ENCODE peak calls at places on chromosome 17, in five cellular contexts. U, K, J, O and F are unnamed samples.

GRCh38 chr17:68624381-68624780 is 23.2 kb upstream of the FAM20A start:
- DNase-seq in O (no peak), K (no peak), U (no peak), J (no peak), F (no peak)

GRCh38 chr17:2239882-2240430 is 63.6 kb downstream of the SMG6 start:
- DNase-seq in O (no peak), U (no peak), K (no peak), J (peak; percentile 85), F (peak; percentile 50)

GRCh38 chr17:16878084-16878483 is 93.8 kb downstream of the TNFRSF13B start:
- DNase-seq in U (no peak), K (no peak), O (no peak), J (no peak), F (no peak)

GRCh38 chr17:7552621-7553051 is 3.8 kb downstream of the TNFSF12 start:
- DNase-seq in K (no peak), O (no peak), J (peak; percentile 95), U (no peak), F (no peak)

GRCh38 chr17:83137523-83137922 is 58.1 kb downstream of the METRNL start:
- DNase-seq in O (no peak), J (no peak), U (no peak), K (no peak), F (no peak)

GRCh38 chr17:67582632-67583230 is 135.0 kb upstream of the NOL11 start:
- DNase-seq in O (no peak), J (no peak), K (no peak), U (no peak), F (no peak)

GRCh38 chr17:9924735-9925191 is 19.7 kb upstream of the RCVRN start:
- DNase-seq in O (peak; percentile 66), K (peak; percentile 90), U (peak; percentile 43), J (peak; percentile 48), F (peak; percentile 78)

GRCh38 chr17:2964831-2965230 is 98.6 kb downstream of the OR1D5 start:
- DNase-seq in O (no peak), U (no peak), K (no peak), J (no peak), F (no peak)

GRCh38 chr17:40175928-40176327 is 1.3 kb upstream of the RAPGEFL1 start:
- DNase-seq in K (peak; percentile 33), J (no peak), O (no peak), U (no peak), F (no peak)

GRCh38 chr17:70091005-70091568 is 16.1 kb downstream of the KCNJ16 start:
- DNase-seq in K (no peak), J (no peak), U (no peak), O (no peak), F (no peak)

GRCh38 chr17:61575983-61576382 is 15.0 kb downstream of the NACA2 start:
- DNase-seq in U (no peak), K (no peak), J (no peak), O (no peak), F (no peak)

GRCh38 chr17:3710951-3711383 is 12.7 kb upstream of the HASPIN start:
- DNase-seq in O (no peak), J (peak; percentile 100), K (peak; percentile 41), U (no peak), F (no peak)

GRCh38 chr17:31469959-31470358 is 78.5 kb downstream of the RAB11FIP4 start:
- DNase-seq in U (no peak), K (peak; percentile 59), O (peak; percentile 38), J (no peak), F (no peak)

GRCh38 chr17:38550661-38551060 is 55.1 kb downstream of the SRCIN1 start:
- DNase-seq in K (no peak), U (peak; percentile 64), J (no peak), O (no peak), F (no peak)

GRCh38 chr17:10177921-10178788 is 20.3 kb downstream of the GAS7 start:
- DNase-seq in J (no peak), K (peak; percentile 88), O (no peak), U (no peak), F (no peak)

GRCh38 chr17:36722903-36723263 is 121.5 kb downstream of the MRM1 start:
- DNase-seq in U (no peak), O (no peak), K (no peak), J (no peak), F (no peak)
- TF ChIP-seq JUNB in U (no peak), O (no peak), K (no peak), J (no peak), F (no peak)

GRCh38 chr17:77810536-77810935 is 148.0 kb upstream of the TNRC6C start:
- DNase-seq in K (no peak), J (no peak), O (no peak), U (no peak), F (no peak)
- TF ChIP-seq JUNB in K (no peak), J (no peak), O (no peak), U (no peak), F (no peak)

GRCh38 chr17:49071106-49071505 is 61.5 kb upstream of the B4GALNT2 start:
- DNase-seq in J (no peak), O (no peak), K (no peak), U (no peak), F (no peak)
- TF ChIP-seq JUNB in J (no peak), O (no peak), K (no peak), U (no peak), F (no peak)

GRCh38 chr17:43579570-43580140 is 33.5 kb upstream of the ETV4 start:
- DNase-seq in K (no peak), J (no peak), O (peak; percentile 53), U (no peak), F (peak; percentile 70)

GRCh38 chr17:43581130-43581529 is 35.0 kb upstream of the ETV4 start:
- DNase-seq in U (no peak), O (no peak), K (no peak), J (no peak), F (no peak)

GRCh38 chr17:43576563-43577229 is 30.6 kb upstream of the ETV4 start:
- DNase-seq in J (peak; percentile 49), U (peak; percentile 93), K (peak; percentile 93), O (peak; percentile 88), F (peak; percentile 80)

GRCh38 chr17:43578352-43578698 is 32.2 kb upstream of the ETV4 start:
- DNase-seq in K (no peak), U (no peak), J (no peak), O (no peak), F (no peak)

DNA sequence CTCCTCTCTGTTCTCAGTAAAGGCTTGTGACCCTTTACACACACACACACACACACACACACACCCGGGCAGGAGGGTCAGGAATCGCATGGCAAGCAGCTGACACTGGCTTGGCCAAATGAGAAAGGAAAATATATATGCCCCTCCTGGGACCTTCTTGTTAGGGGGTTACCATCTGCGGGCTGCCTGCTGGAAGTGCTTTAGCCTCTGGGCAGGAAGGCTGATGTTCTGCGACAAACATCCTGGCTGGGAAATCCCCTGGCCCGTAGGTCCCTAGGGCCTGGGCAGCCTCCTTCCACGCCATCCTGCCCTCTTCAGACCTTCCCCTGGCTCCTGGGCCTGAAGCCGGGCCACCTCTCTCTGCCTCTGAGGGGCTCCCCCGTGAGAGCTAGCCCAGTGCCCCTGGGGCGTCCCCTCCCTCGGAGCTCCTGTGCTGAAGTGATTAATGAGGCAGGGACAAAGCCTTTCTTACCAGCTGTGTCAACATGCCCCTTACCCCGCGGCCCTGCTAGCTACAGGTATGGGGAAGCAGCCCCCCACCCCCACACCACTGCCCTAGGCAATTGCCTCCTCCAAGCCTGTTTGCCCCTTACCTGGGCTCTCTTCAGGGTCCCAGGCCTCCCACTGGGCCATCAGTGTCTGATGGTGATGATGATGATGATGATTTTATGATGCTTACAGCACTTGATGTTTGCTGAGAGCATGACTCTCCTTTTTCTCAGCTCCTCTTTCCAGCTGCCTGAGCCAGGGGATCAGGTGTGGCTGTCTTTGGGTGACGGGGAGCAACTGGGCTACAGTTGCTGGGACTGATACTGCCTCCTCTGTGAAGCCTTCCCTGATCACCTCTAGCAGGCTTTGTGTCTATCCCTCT is 32.8 kb upstream of the ETV4 start:
- DNase-seq in U (no peak), J (peak; percentile 74), O (peak; percentile 46), K (peak; percentile 49), F (no peak)
- TF ChIP-seq JUNB in U (no peak), J (no peak), O (no peak), K (no peak), F (no peak)

DNA sequence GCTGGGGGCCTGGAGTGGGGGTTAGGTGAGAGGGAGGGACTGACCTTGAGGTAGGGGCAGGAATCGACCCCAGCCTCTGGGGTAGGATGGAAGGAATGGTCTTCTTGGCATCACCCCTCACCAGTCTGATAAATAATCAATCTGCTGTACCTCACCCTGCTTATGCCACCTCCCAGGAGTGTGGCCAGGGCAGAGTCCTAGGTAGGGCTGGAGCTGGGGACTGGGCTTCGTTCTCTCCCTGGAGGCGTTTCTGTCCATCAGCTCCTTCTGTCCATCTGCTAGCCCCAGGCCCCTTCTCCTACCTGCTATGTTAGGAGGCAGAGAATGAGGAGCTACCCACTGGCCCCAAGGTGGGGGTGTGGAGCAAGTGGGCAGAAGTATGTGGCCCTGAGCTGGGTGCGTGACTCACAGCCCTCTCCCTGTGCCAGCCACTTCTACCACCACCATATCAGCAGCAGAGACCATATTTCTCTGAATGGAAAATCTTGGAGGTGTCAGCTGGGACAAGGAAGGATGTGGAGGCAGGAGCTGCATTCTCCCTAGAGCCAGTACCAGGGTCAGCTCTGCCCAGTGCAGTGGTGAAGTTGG is 12.7 kb downstream of the SEZ6 start:
- DNase-seq in J (no peak), U (no peak), K (no peak), O (no peak), F (peak; percentile 32)
- TF ChIP-seq JUNB in J (no peak), U (no peak), K (no peak), O (no peak), F (no peak)

DNA sequence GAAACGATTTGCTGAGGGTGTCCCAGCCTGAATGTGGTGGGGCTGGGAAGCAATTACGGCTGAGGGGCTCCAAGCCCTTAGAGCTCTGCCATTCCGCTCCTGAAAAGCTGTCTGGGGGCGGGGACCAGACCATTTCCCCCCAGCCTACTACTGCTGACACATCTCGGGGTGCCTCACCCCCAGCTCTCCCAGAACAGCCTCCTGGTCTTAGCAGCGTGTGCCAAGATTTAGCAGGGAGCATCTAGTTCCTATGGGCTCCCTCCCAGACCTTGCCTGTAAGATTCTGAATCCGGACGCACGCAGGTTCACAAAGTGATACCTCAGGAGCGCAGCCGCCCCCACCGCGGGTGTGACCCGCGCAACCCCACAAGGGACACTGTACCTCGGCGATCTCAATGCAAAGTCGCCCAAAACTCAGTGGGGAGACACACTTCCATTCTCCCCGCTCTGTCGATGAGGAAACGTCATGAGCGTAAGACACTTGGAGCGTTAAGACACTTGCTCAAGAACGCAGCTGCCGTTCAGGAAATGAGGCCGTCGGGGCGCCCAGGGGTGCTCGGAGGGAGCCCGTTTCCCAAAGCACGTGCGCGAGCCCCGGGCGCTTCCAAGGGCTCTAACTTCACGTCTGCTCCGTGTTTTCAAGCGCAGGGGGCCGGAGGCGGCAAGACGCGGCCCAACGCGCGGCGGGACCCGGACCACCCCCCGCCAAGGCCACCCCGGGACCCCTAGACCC is 629 bp downstream of the GEMIN4 start:
- DNase-seq in J (no peak), U (peak; percentile 20), O (no peak), K (peak; percentile 33), F (peak; percentile 58)
- TF ChIP-seq JUNB in J (no peak), U (no peak), O (no peak), K (no peak), F (no peak)

GRCh38 chr17:13010959-13011358 is 6.9 kb downstream of the ELAC2 start:
- DNase-seq in J (no peak), K (no peak), O (no peak), U (no peak), F (no peak)

GRCh38 chr17:13005530-13005929 is 12.3 kb downstream of the ELAC2 start:
- DNase-seq in K (no peak), U (no peak), O (no peak), J (no peak), F (no peak)

GRCh38 chr17:13004336-13004735 is 13.5 kb downstream of the ELAC2 start:
- DNase-seq in U (no peak), O (no peak), K (no peak), J (no peak), F (no peak)

GRCh38 chr17:13003927-13004326 is 13.9 kb downstream of the ELAC2 start:
- DNase-seq in J (no peak), U (no peak), K (no peak), O (no peak), F (no peak)

GRCh38 chr17:13008461-13008860 is 9.4 kb downstream of the ELAC2 start:
- DNase-seq in J (no peak), U (no peak), K (no peak), O (no peak), F (no peak)
- TF ChIP-seq JUNB in J (no peak), U (no peak), K (no peak), O (no peak), F (no peak)